ENCODE peak calls at places on chromosomes 13 and 19, in nine cellular contexts. Q is MM.1S, C is stomach, T is thoracic aorta, L is heart left ventricle, X is colonic mucosa, H is transverse colon, R is mesendoderm, I is Panc1. D is an unnamed sample.

GRCh38 chr19:35644987-35645679 is 3.0 kb upstream of the COX6B1 start:
- DNase-seq in H (peak; percentile 92), C (peak; percentile 87), I (peak; percentile 51), L (peak; percentile 85), Q (peak; percentile 63), X (peak; percentile 94), T (peak; percentile 68), R (peak; percentile 90), D (peak; percentile 66)

GRCh38 chr13:28333204-28333900 is 161.6 kb downstream of the FLT1 start:
- DNase-seq in Q (no peak), H (no peak), C (no peak), X (no peak), R (no peak), L (no peak), I (no peak), T (no peak), D (no peak)

GRCh38 chr19:42051166-42052115 is 18.6 kb downstream of the GRIK5 start:
- DNase-seq in L (no peak), T (no peak), Q (no peak), C (peak; percentile 47), I (no peak), H (no peak), X (no peak), R (no peak), D (no peak)

GRCh38 chr13:23510979-23511735 is 59.1 kb upstream of the TNFRSF19 start:
- DNase-seq in C (no peak), T (no peak), X (no peak), I (no peak), R (peak; percentile 76), H (no peak), Q (no peak), L (no peak), D (no peak)

GRCh38 chr13:99406799-99407201 is 94.5 kb upstream of the TM9SF2 start:
- DNase-seq in H (no peak), X (no peak), L (no peak), Q (no peak), R (no peak), C (no peak), I (no peak), T (no peak), D (no peak)

GRCh38 chr19:48751835-48752510 is 468 bp downstream of the FUT1 start:
- DNase-seq in H (no peak), Q (no peak), C (no peak), R (peak; percentile 65), L (no peak), T (no peak), X (no peak), I (no peak), D (peak; percentile 54)

GRCh38 chr19:23052349-23052748 is 49.4 kb upstream of the ZNF728 start:
- DNase-seq in H (no peak), T (no peak), X (no peak), R (no peak), Q (no peak), L (no peak), I (no peak), C (no peak), D (no peak)

GRCh38 chr19:49758292-49758691 is 4.8 kb downstream of the TSKS start:
- DNase-seq in L (no peak), C (no peak), Q (no peak), I (no peak), T (no peak), X (no peak), H (no peak), R (peak; percentile 56), D (no peak)

GRCh38 chr13:40984670-40985366 is 34.3 kb downstream of the ELF1 start:
- DNase-seq in C (no peak), L (no peak), I (no peak), Q (peak; percentile 80), T (no peak), X (no peak), R (no peak), H (no peak), D (peak; percentile 76)

GRCh38 chr13:20182231-20182846 is 10.4 kb downstream of the GJB2 start:
- DNase-seq in L (peak; percentile 45), Q (peak; percentile 53), H (no peak), I (peak; percentile 50), T (no peak), R (peak; percentile 80), C (peak; percentile 48), X (no peak), D (peak; percentile 77)

GRCh38 chr19:30314056-30314804 is 58.0 kb upstream of the ZNF536 start:
- DNase-seq in Q (no peak), C (no peak), I (no peak), T (no peak), R (no peak), X (no peak), L (no peak), H (no peak), D (no peak)

GRCh38 chr19:33303791-33304759 is 1.7 kb upstream of the CEBPA start:
- DNase-seq in T (no peak), R (no peak), Q (no peak), X (no peak), C (peak; percentile 56), H (peak; percentile 31), L (peak; percentile 24), I (no peak), D (no peak)

GRCh38 chr13:113298001-113298945 is 1.2 kb downstream of the LAMP1 start:
- DNase-seq in H (no peak), I (no peak), T (no peak), L (no peak), R (no peak), X (no peak), Q (no peak), C (no peak), D (no peak)

GRCh38 chr19:8224394-8225145 is 15.4 kb downstream of the CERS4 start:
- DNase-seq in R (no peak), H (no peak), I (no peak), C (no peak), Q (no peak), X (no peak), L (peak; percentile 24), T (no peak), D (no peak)

GRCh38 chr19:5534787-5535586 is 32.8 kb downstream of the TINCR start:
- DNase-seq in H (no peak), L (no peak), I (no peak), Q (no peak), C (no peak), X (no peak), R (peak; percentile 53), T (no peak), D (no peak)

GRCh38 chr13:22927008-22927393 is 253.8 kb upstream of the SGCG start:
- DNase-seq in R (no peak), X (no peak), T (no peak), H (no peak), C (no peak), L (no peak), I (no peak), Q (no peak), D (no peak)

GRCh38 chr13:60226507-60226906 is 62.8 kb upstream of the DIAPH3 start:
- DNase-seq in R (peak; percentile 65), T (no peak), H (peak; percentile 13), X (no peak), L (no peak), Q (no peak), C (no peak), I (no peak), D (no peak)

GRCh38 chr19:50025794-50026549 is at the start of gene ZNF473:
- DNase-seq in C (peak; percentile 95), H (peak; percentile 96), I (no peak), Q (peak; percentile 95), T (peak; percentile 78), R (peak; percentile 98), X (peak; percentile 95), L (peak; percentile 95), D (no peak)

GRCh38 chr13:37701972-37702371 is 103.4 kb upstream of the POSTN start:
- DNase-seq in R (peak; percentile 50), C (no peak), L (no peak), H (no peak), T (no peak), Q (no peak), I (no peak), X (no peak), D (no peak)

GRCh38 chr13:67258482-67258881 is 28.3 kb upstream of the PCDH9 start:
- DNase-seq in Q (peak; percentile 10), I (no peak), C (no peak), X (no peak), L (no peak), H (no peak), R (peak; percentile 68), T (no peak), D (no peak)

GRCh38 chr13:47220453-47221150 is 323.7 kb upstream of the HTR2A start:
- DNase-seq in H (no peak), T (no peak), C (no peak), I (no peak), L (no peak), X (no peak), Q (no peak), R (no peak), D (no peak)

GRCh38 chr19:3142938-3143337 is 7.1 kb downstream of the GNA15 start:
- DNase-seq in X (no peak), H (no peak), C (no peak), Q (no peak), I (no peak), L (no peak), R (no peak), T (no peak), D (no peak)
- H3K27ac ChIP-seq in X (peak overlapping the region; percentile 34), H (peak overlapping the region; percentile 62), C (peak overlapping the region; percentile 53), Q (no peak overlapping the region), I (no peak overlapping the region), L (peak overlapping the region; percentile 69), R (no peak overlapping the region), T (no peak overlapping the region), D (no peak overlapping the region)

DNA sequence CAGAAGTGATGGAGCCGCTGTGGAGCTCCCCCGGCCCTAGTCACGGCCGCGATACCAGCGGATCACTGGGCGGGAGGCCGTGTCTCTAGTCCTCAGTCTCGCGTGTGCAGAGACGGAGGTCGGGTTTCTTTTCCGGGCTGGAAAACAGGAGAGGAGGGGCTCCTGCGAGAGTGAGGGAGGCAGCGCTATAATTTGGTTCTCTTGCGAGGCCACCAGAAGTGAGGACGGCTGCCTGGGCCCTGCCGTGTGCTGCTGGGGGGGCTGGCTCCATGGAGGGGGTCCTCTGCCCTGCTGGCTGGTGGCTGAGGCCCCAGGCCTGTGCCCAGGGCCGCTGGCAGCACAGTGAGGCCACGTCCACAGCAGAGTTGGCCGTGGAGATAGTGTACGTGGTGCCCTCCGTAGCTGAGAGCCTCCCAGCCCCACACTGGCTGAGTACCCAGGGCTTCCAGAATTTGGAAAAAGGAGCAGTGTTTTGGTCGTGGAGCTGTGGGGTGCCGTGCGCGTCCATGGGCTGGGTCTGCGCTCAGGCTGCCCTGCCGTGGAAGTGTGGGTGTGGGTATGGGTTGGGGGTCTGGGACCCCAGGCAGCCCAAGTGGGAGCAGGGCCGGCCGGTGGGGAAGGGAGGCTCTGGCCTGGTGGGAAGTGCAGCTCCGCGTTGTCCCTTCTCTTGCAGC is 5.8 kb downstream of the PTBP1 start:
- DNase-seq in X (no peak), C (no peak), T (no peak), R (no peak), Q (no peak), L (peak; percentile 19), H (no peak), I (no peak), D (no peak)
- H3K4me1 ChIP-seq in X (peaks cover 28% of the 10 kb centered on the region), C (peaks cover 66% of the 10 kb centered on the region), T (peaks cover 37% of the 10 kb centered on the region), R (peaks cover 3% of the 10 kb centered on the region), Q (peaks cover 9% of the 10 kb centered on the region), L (peaks cover 55% of the 10 kb centered on the region), H (peaks cover 48% of the 10 kb centered on the region), I (peaks cover 18% of the 10 kb centered on the region), D (peaks cover 55% of the 10 kb centered on the region)

GRCh38 chr19:2123682-2124387 is 27.1 kb downstream of the IZUMO4 start:
- DNase-seq in I (no peak), H (no peak), C (no peak), T (no peak), L (no peak), Q (no peak), X (no peak), R (peak; percentile 49), D (no peak)
- H3K36me3 ChIP-seq in I (peaks cover 2% of the 10 kb centered on the region), H (peaks cover 46% of the 10 kb centered on the region), C (peaks cover 96% of the 10 kb centered on the region), T (peaks cover 62% of the 10 kb centered on the region), L (peaks cover 86% of the 10 kb centered on the region), Q (peaks cover 16% of the 10 kb centered on the region), X (peaks cover 44% of the 10 kb centered on the region), R (peaks cover 30% of the 10 kb centered on the region), D (peaks cover 38% of the 10 kb centered on the region)

GRCh38 chr19:53908933-53909415 is at the start of gene CACNG7:
- DNase-seq in R (peak; percentile 57), C (no peak), H (no peak), X (no peak), Q (no peak), L (no peak), I (no peak), T (no peak), D (no peak)
- H3K27ac ChIP-seq in R (no peak within 1 kb of the TSS), C (no peak within 1 kb of the TSS), H (no peak within 1 kb of the TSS), X (no peak within 1 kb of the TSS), Q (no peak within 1 kb of the TSS), L (no peak within 1 kb of the TSS), I (no peak within 1 kb of the TSS), T (no peak within 1 kb of the TSS), D (no peak within 1 kb of the TSS)